ENCODE peak calls at places on chromosome 9, in eight cellular contexts. One of them, this sample, is unnamed.

GRCh38 chr9:69180670-69181069 is 6.6 kb downstream of the TJP2 start:
- DNase-seq in PC-9: peak; percentile 99
- DNase-seq in transverse colon: peak; percentile 22
- DNase-seq in Peyer's patch: peak; percentile 73
- DNase-seq in mucosa of descending colon: no peak
- DNase-seq in OCI-LY7: no peak
- DNase-seq in A549: peak; percentile 86
- DNase-seq in left lung: peak; percentile 40
- DNase-seq in this sample: peak; percentile 80

GRCh38 chr9:107312651-107313050 is 29.6 kb downstream of the RAD23B start:
- DNase-seq in PC-9: no peak
- DNase-seq in transverse colon: no peak
- DNase-seq in Peyer's patch: no peak
- DNase-seq in mucosa of descending colon: no peak
- DNase-seq in OCI-LY7: no peak
- DNase-seq in A549: no peak
- DNase-seq in left lung: no peak
- DNase-seq in this sample: no peak

GRCh38 chr9:133813749-133814585 is 75.8 kb upstream of the SARDH start:
- DNase-seq in PC-9: no peak
- DNase-seq in transverse colon: no peak
- DNase-seq in Peyer's patch: no peak
- DNase-seq in mucosa of descending colon: no peak
- DNase-seq in OCI-LY7: no peak
- DNase-seq in A549: no peak
- DNase-seq in left lung: no peak
- DNase-seq in this sample: no peak

GRCh38 chr9:112866662-112867274 is 23.9 kb downstream of the SLC46A2 start:
- DNase-seq in PC-9: peak; percentile 41
- DNase-seq in transverse colon: peak; percentile 21
- DNase-seq in Peyer's patch: no peak
- DNase-seq in mucosa of descending colon: no peak
- DNase-seq in OCI-LY7: no peak
- DNase-seq in A549: peak; percentile 69
- DNase-seq in left lung: peak; percentile 59
- DNase-seq in this sample: no peak

GRCh38 chr9:101453776-101454570 is 18.4 kb upstream of the ALDOB start:
- DNase-seq in PC-9: no peak
- DNase-seq in transverse colon: no peak
- DNase-seq in Peyer's patch: no peak
- DNase-seq in mucosa of descending colon: no peak
- DNase-seq in OCI-LY7: no peak
- DNase-seq in A549: no peak
- DNase-seq in left lung: no peak
- DNase-seq in this sample: no peak

GRCh38 chr9:135079676-135080075 is 7.8 kb upstream of the OLFM1 start:
- DNase-seq in PC-9: no peak
- DNase-seq in transverse colon: peak; percentile 1
- DNase-seq in Peyer's patch: peak; percentile 19
- DNase-seq in mucosa of descending colon: no peak
- DNase-seq in OCI-LY7: no peak
- DNase-seq in A549: no peak
- DNase-seq in left lung: peak; percentile 11
- DNase-seq in this sample: no peak

GRCh38 chr9:3150030-3150429 is 306.1 kb upstream of the PUM3 start:
- DNase-seq in PC-9: no peak
- DNase-seq in transverse colon: no peak
- DNase-seq in Peyer's patch: no peak
- DNase-seq in mucosa of descending colon: no peak
- DNase-seq in OCI-LY7: no peak
- DNase-seq in A549: no peak
- DNase-seq in left lung: no peak
- DNase-seq in this sample: no peak

GRCh38 chr9:107039546-107039945 is 176.6 kb downstream of the ZNF462 start:
- DNase-seq in PC-9: no peak
- DNase-seq in transverse colon: no peak
- DNase-seq in Peyer's patch: no peak
- DNase-seq in mucosa of descending colon: no peak
- DNase-seq in OCI-LY7: no peak
- DNase-seq in A549: no peak
- DNase-seq in left lung: no peak
- DNase-seq in this sample: no peak

GRCh38 chr9:129412814-129413536 is 207.9 kb downstream of the C9orf50 start:
- DNase-seq in PC-9: peak; percentile 57
- DNase-seq in transverse colon: peak; percentile 55
- DNase-seq in Peyer's patch: peak; percentile 72
- DNase-seq in mucosa of descending colon: no peak
- DNase-seq in OCI-LY7: no peak
- DNase-seq in A549: peak; percentile 73
- DNase-seq in left lung: peak; percentile 68
- DNase-seq in this sample: peak; percentile 67

GRCh38 chr9:104339692-104340091 is 164.4 kb upstream of the OR13F1 start:
- DNase-seq in PC-9: no peak
- DNase-seq in transverse colon: no peak
- DNase-seq in Peyer's patch: no peak
- DNase-seq in mucosa of descending colon: no peak
- DNase-seq in OCI-LY7: no peak
- DNase-seq in A549: no peak
- DNase-seq in left lung: no peak
- DNase-seq in this sample: no peak

GRCh38 chr9:93120846-93121315 is 13.2 kb downstream of the NINJ1 start:
- DNase-seq in PC-9: no peak
- DNase-seq in transverse colon: no peak
- DNase-seq in Peyer's patch: peak; percentile 45
- DNase-seq in mucosa of descending colon: peak; percentile 52
- DNase-seq in OCI-LY7: no peak
- DNase-seq in A549: no peak
- DNase-seq in left lung: peak; percentile 33
- DNase-seq in this sample: no peak

GRCh38 chr9:83197611-83198010 is 134.7 kb upstream of the RASEF start:
- DNase-seq in PC-9: no peak
- DNase-seq in transverse colon: no peak
- DNase-seq in Peyer's patch: no peak
- DNase-seq in mucosa of descending colon: no peak
- DNase-seq in OCI-LY7: no peak
- DNase-seq in A549: no peak
- DNase-seq in left lung: no peak
- DNase-seq in this sample: no peak

GRCh38 chr9:130010151-130010988 is 32.6 kb downstream of the FNBP1 start:
- DNase-seq in PC-9: no peak
- DNase-seq in transverse colon: peak; percentile 11
- DNase-seq in Peyer's patch: no peak
- DNase-seq in mucosa of descending colon: no peak
- DNase-seq in OCI-LY7: no peak
- DNase-seq in A549: no peak
- DNase-seq in left lung: no peak
- DNase-seq in this sample: no peak

GRCh38 chr9:136996361-136997281 is at the start of gene CLIC3:
- DNase-seq in PC-9: peak; percentile 60
- DNase-seq in transverse colon: peak; percentile 75
- DNase-seq in Peyer's patch: peak; percentile 81
- DNase-seq in mucosa of descending colon: peak; percentile 83
- DNase-seq in OCI-LY7: peak; percentile 37
- DNase-seq in A549: peak; percentile 51
- DNase-seq in left lung: peak; percentile 78
- DNase-seq in this sample: no peak

GRCh38 chr9:71830131-71830530 is 61.8 kb upstream of the CEMIP2 start:
- DNase-seq in PC-9: no peak
- DNase-seq in transverse colon: no peak
- DNase-seq in Peyer's patch: no peak
- DNase-seq in mucosa of descending colon: no peak
- DNase-seq in OCI-LY7: no peak
- DNase-seq in A549: no peak
- DNase-seq in left lung: no peak
- DNase-seq in this sample: no peak

GRCh38 chr9:17462869-17463464 is 115.9 kb upstream of the SH3GL2 start:
- DNase-seq in PC-9: peak; percentile 36
- DNase-seq in transverse colon: peak; percentile 14
- DNase-seq in Peyer's patch: peak; percentile 53
- DNase-seq in mucosa of descending colon: no peak
- DNase-seq in OCI-LY7: peak; percentile 55
- DNase-seq in A549: peak; percentile 55
- DNase-seq in left lung: no peak
- DNase-seq in this sample: no peak

GRCh38 chr9:109852561-109852960 is 72.6 kb downstream of the PALM2AKAP2 start:
- DNase-seq in PC-9: no peak
- DNase-seq in transverse colon: no peak
- DNase-seq in Peyer's patch: no peak
- DNase-seq in mucosa of descending colon: no peak
- DNase-seq in OCI-LY7: no peak
- DNase-seq in A549: no peak
- DNase-seq in left lung: no peak
- DNase-seq in this sample: no peak

DNA sequence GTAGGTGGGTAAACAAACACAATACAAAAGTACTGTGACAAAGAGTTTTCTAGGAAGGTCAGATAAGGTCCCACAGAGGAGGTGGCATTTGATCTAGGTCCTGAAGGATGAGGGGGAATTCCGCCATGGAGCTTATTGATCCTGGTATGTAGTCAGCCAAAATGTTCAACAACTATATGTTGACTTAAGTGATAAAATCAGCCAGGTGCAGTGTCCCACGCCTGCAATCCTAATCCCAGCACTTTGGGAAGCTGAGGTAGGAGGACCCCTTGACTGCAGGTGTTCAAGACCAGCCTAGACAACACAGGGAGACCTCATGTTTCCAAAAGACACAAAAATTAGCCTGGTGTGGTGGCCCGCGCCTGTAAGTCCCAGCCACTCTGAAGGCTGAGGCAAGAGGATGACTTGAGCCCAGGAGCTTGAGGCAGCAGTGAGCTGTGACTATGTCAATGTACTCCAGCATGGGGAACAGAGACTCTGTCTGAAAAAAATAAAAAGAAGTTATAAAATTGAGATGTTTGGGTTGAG is 46.4 kb upstream of the PLIN2 start:
- DNase-seq in PC-9: no peak
- DNase-seq in transverse colon: no peak
- DNase-seq in Peyer's patch: no peak
- DNase-seq in mucosa of descending colon: no peak
- DNase-seq in OCI-LY7: no peak
- DNase-seq in A549: no peak
- DNase-seq in left lung: no peak
- DNase-seq in this sample: no peak
- H3K4me3 ChIP-seq in PC-9: no peak overlapping the region
- H3K4me3 ChIP-seq in transverse colon: no peak overlapping the region
- H3K4me3 ChIP-seq in Peyer's patch: no peak overlapping the region
- H3K4me3 ChIP-seq in mucosa of descending colon: no peak overlapping the region
- H3K4me3 ChIP-seq in OCI-LY7: no peak overlapping the region
- H3K4me3 ChIP-seq in A549: no peak overlapping the region
- H3K4me3 ChIP-seq in left lung: no peak overlapping the region
- H3K4me3 ChIP-seq in this sample: no peak overlapping the region

GRCh38 chr9:6692433-6692832 is 46.9 kb upstream of the GLDC start:
- DNase-seq in PC-9: no peak
- DNase-seq in transverse colon: no peak
- DNase-seq in Peyer's patch: no peak
- DNase-seq in mucosa of descending colon: no peak
- DNase-seq in OCI-LY7: no peak
- DNase-seq in A549: no peak
- DNase-seq in left lung: no peak
- DNase-seq in this sample: no peak
- H3K4me1 ChIP-seq in PC-9: no peaks in the 10 kb centered on the region
- H3K4me1 ChIP-seq in transverse colon: no peaks in the 10 kb centered on the region
- H3K4me1 ChIP-seq in Peyer's patch: no peaks in the 10 kb centered on the region
- H3K4me1 ChIP-seq in mucosa of descending colon: no peaks in the 10 kb centered on the region
- H3K4me1 ChIP-seq in OCI-LY7: peaks cover 32% of the 10 kb centered on the region
- H3K4me1 ChIP-seq in A549: no peaks in the 10 kb centered on the region
- H3K4me1 ChIP-seq in left lung: no peaks in the 10 kb centered on the region
- H3K4me1 ChIP-seq in this sample: no peaks in the 10 kb centered on the region

GRCh38 chr9:36728651-36729520 is 156.2 kb downstream of the MELK start:
- DNase-seq in PC-9: no peak
- DNase-seq in transverse colon: peak; percentile 84
- DNase-seq in Peyer's patch: peak; percentile 88
- DNase-seq in mucosa of descending colon: peak; percentile 70
- DNase-seq in OCI-LY7: peak; percentile 81
- DNase-seq in A549: peak; percentile 76
- DNase-seq in left lung: peak; percentile 67
- DNase-seq in this sample: no peak
- TF ChIP-seq CTCF in PC-9: peak; percentile 76
- TF ChIP-seq CTCF in transverse colon: peak; percentile 70
- TF ChIP-seq CTCF in Peyer's patch: peak; percentile 75
- TF ChIP-seq CTCF in mucosa of descending colon: peak; percentile 78
- TF ChIP-seq CTCF in OCI-LY7: peak; percentile 99
- TF ChIP-seq CTCF in A549: peak; percentile 82
- TF ChIP-seq CTCF in left lung: peak; percentile 46
- TF ChIP-seq CTCF in this sample: no peak

GRCh38 chr9:131606896-131607567 is 61.7 kb downstream of the PRRT1B start:
- DNase-seq in PC-9: no peak
- DNase-seq in transverse colon: no peak
- DNase-seq in Peyer's patch: no peak
- DNase-seq in mucosa of descending colon: no peak
- DNase-seq in OCI-LY7: no peak
- DNase-seq in A549: peak; percentile 20
- DNase-seq in left lung: no peak
- DNase-seq in this sample: no peak

GRCh38 chr9:131608469-131609115 is 63.3 kb downstream of the PRRT1B start:
- DNase-seq in PC-9: peak; percentile 78
- DNase-seq in transverse colon: peak; percentile 44
- DNase-seq in Peyer's patch: no peak
- DNase-seq in mucosa of descending colon: no peak
- DNase-seq in OCI-LY7: no peak
- DNase-seq in A549: peak; percentile 67
- DNase-seq in left lung: peak; percentile 78
- DNase-seq in this sample: peak; percentile 52

GRCh38 chr9:131610231-131610761 is 65.0 kb downstream of the PRRT1B start:
- DNase-seq in PC-9: no peak
- DNase-seq in transverse colon: no peak
- DNase-seq in Peyer's patch: no peak
- DNase-seq in mucosa of descending colon: no peak
- DNase-seq in OCI-LY7: no peak
- DNase-seq in A549: no peak
- DNase-seq in left lung: no peak
- DNase-seq in this sample: no peak

GRCh38 chr9:131607591-131607990 is 62.3 kb downstream of the PRRT1B start:
- DNase-seq in PC-9: no peak
- DNase-seq in transverse colon: no peak
- DNase-seq in Peyer's patch: no peak
- DNase-seq in mucosa of descending colon: no peak
- DNase-seq in OCI-LY7: no peak
- DNase-seq in A549: no peak
- DNase-seq in left lung: no peak
- DNase-seq in this sample: no peak

DNA sequence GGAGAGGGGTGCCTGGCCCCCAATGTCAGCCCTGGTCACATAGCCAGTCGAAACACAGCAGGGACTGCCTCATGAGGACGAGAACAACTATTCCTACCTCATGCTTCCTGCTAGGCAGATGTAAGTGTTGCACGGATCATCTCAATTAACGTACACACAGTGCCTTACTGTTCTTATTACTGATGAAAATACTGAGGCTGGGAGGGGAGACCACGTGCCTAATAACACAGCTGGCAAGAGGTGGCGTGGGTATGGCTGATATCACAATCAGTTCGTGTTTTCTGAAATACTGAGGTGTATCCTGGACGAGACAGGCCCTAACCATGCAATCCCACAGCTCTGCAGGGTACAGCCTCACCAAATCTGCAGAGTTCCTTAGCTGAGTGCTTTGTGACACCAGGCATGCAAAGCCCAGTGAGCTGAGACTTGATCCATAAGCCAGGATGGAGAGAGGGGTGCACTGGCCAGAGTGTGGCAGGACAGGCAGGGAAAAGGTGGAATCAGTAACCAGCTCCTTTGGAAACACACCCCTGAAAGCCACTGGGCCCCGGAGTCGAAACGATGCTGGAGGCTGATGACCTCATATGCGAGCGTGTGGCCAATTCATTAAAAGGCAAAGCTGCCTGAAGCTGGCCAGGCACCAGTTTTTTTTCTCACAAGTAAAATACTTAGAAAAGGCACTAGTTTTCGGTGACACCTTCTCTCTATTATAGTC is 64.0 kb downstream of the PRRT1B start:
- DNase-seq in PC-9: no peak
- DNase-seq in transverse colon: no peak
- DNase-seq in Peyer's patch: no peak
- DNase-seq in mucosa of descending colon: no peak
- DNase-seq in OCI-LY7: no peak
- DNase-seq in A549: no peak
- DNase-seq in left lung: no peak
- DNase-seq in this sample: no peak
- H3K4me3 ChIP-seq in PC-9: no peak overlapping the region
- H3K4me3 ChIP-seq in transverse colon: no peak overlapping the region
- H3K4me3 ChIP-seq in Peyer's patch: no peak overlapping the region
- H3K4me3 ChIP-seq in mucosa of descending colon: no peak overlapping the region
- H3K4me3 ChIP-seq in OCI-LY7: no peak overlapping the region
- H3K4me3 ChIP-seq in A549: no peak overlapping the region
- H3K4me3 ChIP-seq in left lung: no peak overlapping the region
- H3K4me3 ChIP-seq in this sample: peak overlapping the region; percentile 57

This sample was measured in thoracic aorta.